ENCODE peak calls at places on chromosomes 6 and 20, in four cellular contexts. One of them, this sample, is unnamed.

GRCh38 chr6:14784596-14785360 is 461.1 kb upstream of the JARID2 start:
- DNase-seq in OCI-LY7: no peak
- DNase-seq in adrenal gland: no peak
- DNase-seq in Peyer's patch: no peak
- DNase-seq in this sample: no peak

GRCh38 chr20:24098886-24099285 is 110.3 kb upstream of the GGTLC1 start:
- DNase-seq in OCI-LY7: no peak
- DNase-seq in adrenal gland: no peak
- DNase-seq in Peyer's patch: no peak
- DNase-seq in this sample: no peak

GRCh38 chr6:114342826-114343781 is at the start of gene HS3ST5:
- DNase-seq in OCI-LY7: no peak
- DNase-seq in adrenal gland: no peak
- DNase-seq in Peyer's patch: no peak
- DNase-seq in this sample: peak; percentile 21

GRCh38 chr6:25054469-25054868 is 118.7 kb upstream of the RIPOR2 start:
- DNase-seq in OCI-LY7: no peak
- DNase-seq in adrenal gland: no peak
- DNase-seq in Peyer's patch: no peak
- DNase-seq in this sample: no peak

GRCh38 chr6:33589723-33590530 is 9.9 kb upstream of the BAK1 start:
- DNase-seq in OCI-LY7: peak; percentile 74
- DNase-seq in adrenal gland: peak; percentile 87
- DNase-seq in Peyer's patch: peak; percentile 53
- DNase-seq in this sample: peak; percentile 71

GRCh38 chr6:3518356-3518841 is 61.5 kb upstream of the SLC22A23 start:
- DNase-seq in OCI-LY7: no peak
- DNase-seq in adrenal gland: peak; percentile 44
- DNase-seq in Peyer's patch: no peak
- DNase-seq in this sample: no peak

GRCh38 chr6:112382778-112383177 is 35.6 kb downstream of the RFPL4B start:
- DNase-seq in OCI-LY7: no peak
- DNase-seq in adrenal gland: no peak
- DNase-seq in Peyer's patch: no peak
- DNase-seq in this sample: no peak

GRCh38 chr6:71965404-71965803 is 79.1 kb downstream of the RIMS1 start:
- DNase-seq in OCI-LY7: peak; percentile 3
- DNase-seq in adrenal gland: no peak
- DNase-seq in Peyer's patch: no peak
- DNase-seq in this sample: no peak

GRCh38 chr20:3927486-3928291 is 38.5 kb downstream of the PANK2 start:
- DNase-seq in OCI-LY7: peak; percentile 33
- DNase-seq in adrenal gland: peak; percentile 47
- DNase-seq in Peyer's patch: no peak
- DNase-seq in this sample: no peak

GRCh38 chr20:57323034-57323433 is 6.6 kb upstream of the SPO11 start:
- DNase-seq in OCI-LY7: peak; percentile 61
- DNase-seq in adrenal gland: no peak
- DNase-seq in Peyer's patch: no peak
- DNase-seq in this sample: no peak

GRCh38 chr6:37054580-37054979 is 49.1 kb downstream of the FGD2 start:
- DNase-seq in OCI-LY7: no peak
- DNase-seq in adrenal gland: no peak
- DNase-seq in Peyer's patch: no peak
- DNase-seq in this sample: no peak

GRCh38 chr20:47137231-47137865 is 219.2 kb downstream of the ZMYND8 start:
- DNase-seq in OCI-LY7: no peak
- DNase-seq in adrenal gland: no peak
- DNase-seq in Peyer's patch: no peak
- DNase-seq in this sample: no peak

GRCh38 chr6:89375902-89376301 is 23.4 kb upstream of the UBE2J1 start:
- DNase-seq in OCI-LY7: no peak
- DNase-seq in adrenal gland: no peak
- DNase-seq in Peyer's patch: no peak
- DNase-seq in this sample: no peak

GRCh38 chr6:14791525-14791924 is 454.3 kb upstream of the JARID2 start:
- DNase-seq in OCI-LY7: no peak
- DNase-seq in adrenal gland: no peak
- DNase-seq in Peyer's patch: no peak
- DNase-seq in this sample: no peak

GRCh38 chr6:39327516-39327915 is 5.0 kb upstream of the KCNK16 start:
- DNase-seq in OCI-LY7: no peak
- DNase-seq in adrenal gland: no peak
- DNase-seq in Peyer's patch: no peak
- DNase-seq in this sample: no peak

GRCh38 chr20:59908855-59909254 is 24.6 kb downstream of the SYCP2 start:
- DNase-seq in OCI-LY7: no peak
- DNase-seq in adrenal gland: no peak
- DNase-seq in Peyer's patch: no peak
- DNase-seq in this sample: no peak

GRCh38 chr20:23255106-23255505 is 95.5 kb upstream of the NXT1 start:
- DNase-seq in OCI-LY7: no peak
- DNase-seq in adrenal gland: no peak
- DNase-seq in Peyer's patch: no peak
- DNase-seq in this sample: no peak

GRCh38 chr6:122431780-122432179 is 32.3 kb downstream of the HSF2 start:
- DNase-seq in OCI-LY7: no peak
- DNase-seq in adrenal gland: no peak
- DNase-seq in Peyer's patch: no peak
- DNase-seq in this sample: no peak

GRCh38 chr6:159493888-159494632 is 199.0 kb downstream of the SOD2 start:
- DNase-seq in OCI-LY7: no peak
- DNase-seq in adrenal gland: no peak
- DNase-seq in Peyer's patch: no peak
- DNase-seq in this sample: no peak

GRCh38 chr6:100001915-100002388 is 7.9 kb upstream of the MCHR2 start:
- DNase-seq in OCI-LY7: peak; percentile 58
- DNase-seq in adrenal gland: peak; percentile 53
- DNase-seq in Peyer's patch: no peak
- DNase-seq in this sample: peak; percentile 52

GRCh38 chr6:52020961-52021570 is 66.3 kb downstream of the PKHD1 start:
- DNase-seq in OCI-LY7: peak; percentile 53
- DNase-seq in adrenal gland: no peak
- DNase-seq in Peyer's patch: no peak
- DNase-seq in this sample: no peak

GRCh38 chr6:91173651-91174050 is 586.8 kb upstream of the MAP3K7 start:
- DNase-seq in OCI-LY7: no peak
- DNase-seq in adrenal gland: no peak
- DNase-seq in Peyer's patch: no peak
- DNase-seq in this sample: no peak

GRCh38 chr6:40881501-40881900 is 157.5 kb downstream of the UNC5CL start:
- DNase-seq in OCI-LY7: no peak
- DNase-seq in adrenal gland: no peak
- DNase-seq in Peyer's patch: no peak
- DNase-seq in this sample: no peak

GRCh38 chr6:125747589-125748533 is 1.6 kb upstream of the HEY2 start:
- DNase-seq in OCI-LY7: peak; percentile 29
- DNase-seq in adrenal gland: peak; percentile 30
- DNase-seq in Peyer's patch: peak; percentile 26
- DNase-seq in this sample: peak; percentile 77

GRCh38 chr20:34825530-34826362 is at the start of gene NCOA6:
- DNase-seq in OCI-LY7: peak; percentile 85
- DNase-seq in adrenal gland: peak; percentile 87
- DNase-seq in Peyer's patch: peak; percentile 86
- DNase-seq in this sample: peak; percentile 90

GRCh38 chr20:34834459-34834893 is 9.0 kb upstream of the NCOA6 start:
- DNase-seq in OCI-LY7: peak; percentile 67
- DNase-seq in adrenal gland: no peak
- DNase-seq in Peyer's patch: no peak
- DNase-seq in this sample: no peak

GRCh38 chr20:34824026-34824860 is 1.2 kb downstream of the NCOA6 start:
- DNase-seq in OCI-LY7: peak; percentile 83
- DNase-seq in adrenal gland: peak; percentile 69
- DNase-seq in Peyer's patch: peak; percentile 69
- DNase-seq in this sample: peak; percentile 72

GRCh38 chr20:34824861-34825529 is 456 bp downstream of the NCOA6 start:
- DNase-seq in OCI-LY7: peak; percentile 83
- DNase-seq in adrenal gland: peak; percentile 60
- DNase-seq in Peyer's patch: peak; percentile 59
- DNase-seq in this sample: peak; percentile 67

GRCh38 chr20:34829191-34829590 is 3.7 kb upstream of the NCOA6 start:
- DNase-seq in OCI-LY7: peak; percentile 21
- DNase-seq in adrenal gland: no peak
- DNase-seq in Peyer's patch: no peak
- DNase-seq in this sample: no peak
- H3K27ac ChIP-seq in OCI-LY7: no peak overlapping the region
- H3K27ac ChIP-seq in adrenal gland: no peak overlapping the region
- H3K27ac ChIP-seq in Peyer's patch: no peak overlapping the region
- H3K27ac ChIP-seq in this sample: no peak overlapping the region

GRCh38 chr6:42783177-42783875 is 1.5 kb downstream of the BICRAL start:
- DNase-seq in OCI-LY7: peak; percentile 78
- DNase-seq in adrenal gland: peak; percentile 81
- DNase-seq in Peyer's patch: peak; percentile 68
- DNase-seq in this sample: peak; percentile 82
- H3K4me1 ChIP-seq in OCI-LY7: peaks cover 63% of the 10 kb centered on the region
- H3K4me1 ChIP-seq in adrenal gland: peaks cover 3% of the 10 kb centered on the region
- H3K4me1 ChIP-seq in Peyer's patch: peaks cover 8% of the 10 kb centered on the region
- H3K4me1 ChIP-seq in this sample: peaks cover 5% of the 10 kb centered on the region

GRCh38 chr20:32580970-32581838 is 3.9 kb downstream of the NOL4L start:
- DNase-seq in OCI-LY7: peak; percentile 33
- DNase-seq in adrenal gland: no peak
- DNase-seq in Peyer's patch: peak; percentile 22
- DNase-seq in this sample: peak; percentile 53
- H3K27ac ChIP-seq in OCI-LY7: no peak overlapping the region
- H3K27ac ChIP-seq in adrenal gland: peak overlapping the region; percentile 62
- H3K27ac ChIP-seq in Peyer's patch: peak overlapping the region; percentile 43
- H3K27ac ChIP-seq in this sample: no peak overlapping the region

DNA sequence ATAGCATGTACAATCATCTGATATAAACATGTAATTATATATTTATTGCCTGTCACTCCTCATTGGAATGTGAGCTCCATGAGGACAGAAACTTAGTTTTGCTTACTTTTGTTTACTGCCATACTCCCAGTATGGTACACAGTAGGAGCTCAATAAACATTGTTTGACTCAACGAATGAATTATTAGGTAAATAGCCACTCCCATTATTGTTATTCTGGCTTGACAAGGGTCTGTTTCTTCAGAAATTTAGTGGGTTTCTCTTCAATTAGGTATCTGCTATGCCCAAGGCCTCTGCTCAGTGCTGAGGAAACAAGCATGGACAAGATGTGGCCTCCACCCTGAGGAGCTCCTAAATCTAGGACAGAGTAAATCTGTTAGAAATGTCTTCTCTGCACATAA is 6.3 kb downstream of the BCL2L1 start:
- DNase-seq in OCI-LY7: no peak
- DNase-seq in adrenal gland: no peak
- DNase-seq in Peyer's patch: no peak
- DNase-seq in this sample: no peak
- H3K4me1 ChIP-seq in OCI-LY7: peaks cover 84% of the 10 kb centered on the region
- H3K4me1 ChIP-seq in adrenal gland: peaks cover 70% of the 10 kb centered on the region
- H3K4me1 ChIP-seq in Peyer's patch: peaks cover 20% of the 10 kb centered on the region
- H3K4me1 ChIP-seq in this sample: peaks cover 33% of the 10 kb centered on the region

GRCh38 chr6:137755284-137755683 is 111.8 kb upstream of the TNFAIP3 start:
- DNase-seq in OCI-LY7: no peak
- DNase-seq in adrenal gland: no peak
- DNase-seq in Peyer's patch: no peak
- DNase-seq in this sample: no peak
- H3K27ac ChIP-seq in OCI-LY7: peak overlapping the region; percentile 71
- H3K27ac ChIP-seq in adrenal gland: no peak overlapping the region
- H3K27ac ChIP-seq in Peyer's patch: no peak overlapping the region
- H3K27ac ChIP-seq in this sample: no peak overlapping the region